ENCODE peak calls at places on chromosome 19, in eight cellular contexts. B, G, Y, A, P, D, I and K are unnamed samples.

GRCh38 chr19:4327252-4327876 is 11.3 kb downstream of the STAP2 start:
- DNase-seq in B (peak; percentile 74), P (peak; percentile 47), G (peak; percentile 94), I (peak; percentile 66), Y (no peak), A (peak; percentile 54), D (peak; percentile 25), K (peak; percentile 85)

GRCh38 chr19:49581007-49581508 is at the start of gene PRRG2:
- DNase-seq in P (no peak), D (no peak), B (no peak), A (no peak), I (no peak), G (no peak), Y (no peak), K (peak; percentile 56)

GRCh38 chr19:29040291-29040690 is 172.7 kb downstream of the UQCRFS1 start:
- DNase-seq in B (no peak), G (peak; percentile 84), D (no peak), A (no peak), I (no peak), P (no peak), Y (no peak), K (no peak)

GRCh38 chr19:31002852-31003251 is 346.4 kb downstream of the TSHZ3 start:
- DNase-seq in Y (no peak), I (no peak), D (no peak), G (no peak), B (no peak), P (no peak), A (no peak), K (no peak)

GRCh38 chr19:47369923-47370625 is 21.0 kb downstream of the DHX34 start:
- DNase-seq in D (no peak), Y (no peak), G (no peak), I (no peak), P (peak; percentile 85), A (no peak), B (no peak), K (no peak)

GRCh38 chr19:38433268-38433733 is at the start of gene RYR1:
- DNase-seq in D (no peak), Y (peak; percentile 65), B (peak; percentile 54), A (no peak), P (peak; percentile 19), G (peak; percentile 88), I (peak; percentile 60), K (no peak)

GRCh38 chr19:24073807-24074206 is 13.2 kb upstream of the ZNF254 start:
- DNase-seq in G (no peak), B (no peak), P (no peak), I (no peak), D (no peak), Y (no peak), A (no peak), K (no peak)

GRCh38 chr19:51018745-51019543 is 565 bp downstream of the KLK10 start:
- DNase-seq in Y (no peak), A (no peak), I (no peak), B (no peak), G (no peak), D (no peak), P (no peak), K (no peak)

GRCh38 chr19:14763497-14764145 is 14.7 kb downstream of the ADGRE2 start:
- DNase-seq in G (peak; percentile 0), A (no peak), P (no peak), D (no peak), I (no peak), B (no peak), Y (no peak), K (no peak)

GRCh38 chr19:41933131-41933458 is 4.8 kb upstream of the ERFL start:
- DNase-seq in Y (no peak), I (no peak), G (no peak), P (no peak), B (no peak), D (no peak), A (no peak), K (no peak)